ENCODE peak calls at places on chromosomes 6 and 20, in seven cellular contexts. One of them, this sample, is unnamed.

GRCh38 chr20:53643031-53643832 is 49.6 kb upstream of the ZNF217 start:
- DNase-seq in stimulated activated CD4-positive, alpha-beta T cell treated with anti-CD3 and anti-CD28 coated beads, Interleukin-12 subunit alpha, Interleukin-12 subunit beta, amount 100 ng/mL, for 4 hours: peak; percentile 51
- DNase-seq in NCI-H1930: no peak
- DNase-seq in KG1: no peak
- DNase-seq in astrocyte of the cerebellum: no peak
- DNase-seq in left colon: peak; percentile 75
- DNase-seq in stimulated activated naive CD8-positive, alpha-beta T cell treated with anti-CD3 and anti-CD28 coated beads, Interleukin-15, Interleukin-2, amounts not matched to agents 100 U/mL and 50 U/mL, for 24 hours: peak; percentile 58
- DNase-seq in this sample: peak; percentile 34

GRCh38 chr6:26022166-26022510 is 59.5 kb downstream of the TRIM38 start:
- DNase-seq in NCI-H1930: peak; percentile 44
- DNase-seq in left colon: peak; percentile 68
- DNase-seq in stimulated activated naive CD8-positive, alpha-beta T cell treated with anti-CD3 and anti-CD28 coated beads, Interleukin-15, Interleukin-2, amounts not matched to agents 100 U/mL and 50 U/mL, for 24 hours: peak; percentile 51
- DNase-seq in KG1: no peak
- DNase-seq in astrocyte of the cerebellum: no peak
- DNase-seq in stimulated activated CD4-positive, alpha-beta T cell treated with anti-CD3 and anti-CD28 coated beads, Interleukin-12 subunit alpha, Interleukin-12 subunit beta, amount 100 ng/mL, for 4 hours: no peak
- DNase-seq in this sample: peak; percentile 50

GRCh38 chr20:47669927-47670890 is 115.1 kb downstream of the SULF2 start:
- DNase-seq in left colon: no peak
- DNase-seq in NCI-H1930: no peak
- DNase-seq in KG1: no peak
- DNase-seq in astrocyte of the cerebellum: no peak
- DNase-seq in stimulated activated CD4-positive, alpha-beta T cell treated with anti-CD3 and anti-CD28 coated beads, Interleukin-12 subunit alpha, Interleukin-12 subunit beta, amount 100 ng/mL, for 4 hours: no peak
- DNase-seq in stimulated activated naive CD8-positive, alpha-beta T cell treated with anti-CD3 and anti-CD28 coated beads, Interleukin-15, Interleukin-2, amounts not matched to agents 100 U/mL and 50 U/mL, for 24 hours: no peak
- DNase-seq in this sample: no peak

GRCh38 chr6:142612956-142613355 is 311.1 kb downstream of the ADGRG6 start:
- DNase-seq in astrocyte of the cerebellum: no peak
- DNase-seq in KG1: no peak
- DNase-seq in left colon: no peak
- DNase-seq in NCI-H1930: no peak
- DNase-seq in stimulated activated naive CD8-positive, alpha-beta T cell treated with anti-CD3 and anti-CD28 coated beads, Interleukin-15, Interleukin-2, amounts not matched to agents 100 U/mL and 50 U/mL, for 24 hours: no peak
- DNase-seq in stimulated activated CD4-positive, alpha-beta T cell treated with anti-CD3 and anti-CD28 coated beads, Interleukin-12 subunit alpha, Interleukin-12 subunit beta, amount 100 ng/mL, for 4 hours: no peak
- DNase-seq in this sample: no peak

GRCh38 chr6:36118550-36119107 is 11.7 kb upstream of the MAPK13 start:
- DNase-seq in left colon: peak; percentile 57
- DNase-seq in stimulated activated CD4-positive, alpha-beta T cell treated with anti-CD3 and anti-CD28 coated beads, Interleukin-12 subunit alpha, Interleukin-12 subunit beta, amount 100 ng/mL, for 4 hours: no peak
- DNase-seq in NCI-H1930: no peak
- DNase-seq in astrocyte of the cerebellum: no peak
- DNase-seq in KG1: no peak
- DNase-seq in stimulated activated naive CD8-positive, alpha-beta T cell treated with anti-CD3 and anti-CD28 coated beads, Interleukin-15, Interleukin-2, amounts not matched to agents 100 U/mL and 50 U/mL, for 24 hours: peak; percentile 68
- DNase-seq in this sample: no peak

GRCh38 chr6:32852844-32853540 is 512 bp downstream of the TAP1 start:
- DNase-seq in stimulated activated naive CD8-positive, alpha-beta T cell treated with anti-CD3 and anti-CD28 coated beads, Interleukin-15, Interleukin-2, amounts not matched to agents 100 U/mL and 50 U/mL, for 24 hours: peak; percentile 68
- DNase-seq in NCI-H1930: no peak
- DNase-seq in astrocyte of the cerebellum: no peak
- DNase-seq in KG1: peak; percentile 58
- DNase-seq in stimulated activated CD4-positive, alpha-beta T cell treated with anti-CD3 and anti-CD28 coated beads, Interleukin-12 subunit alpha, Interleukin-12 subunit beta, amount 100 ng/mL, for 4 hours: peak; percentile 54
- DNase-seq in left colon: peak; percentile 49
- DNase-seq in this sample: peak; percentile 53

GRCh38 chr6:87154641-87155271 is 609 bp upstream of the ZNF292 start:
- DNase-seq in stimulated activated naive CD8-positive, alpha-beta T cell treated with anti-CD3 and anti-CD28 coated beads, Interleukin-15, Interleukin-2, amounts not matched to agents 100 U/mL and 50 U/mL, for 24 hours: no peak
- DNase-seq in KG1: peak; percentile 94
- DNase-seq in left colon: no peak
- DNase-seq in stimulated activated CD4-positive, alpha-beta T cell treated with anti-CD3 and anti-CD28 coated beads, Interleukin-12 subunit alpha, Interleukin-12 subunit beta, amount 100 ng/mL, for 4 hours: no peak
- DNase-seq in astrocyte of the cerebellum: peak; percentile 28
- DNase-seq in NCI-H1930: no peak
- DNase-seq in this sample: no peak

GRCh38 chr6:116799945-116800344 is 28.9 kb downstream of the GPRC6A start:
- DNase-seq in NCI-H1930: no peak
- DNase-seq in astrocyte of the cerebellum: no peak
- DNase-seq in KG1: no peak
- DNase-seq in left colon: no peak
- DNase-seq in stimulated activated CD4-positive, alpha-beta T cell treated with anti-CD3 and anti-CD28 coated beads, Interleukin-12 subunit alpha, Interleukin-12 subunit beta, amount 100 ng/mL, for 4 hours: no peak
- DNase-seq in stimulated activated naive CD8-positive, alpha-beta T cell treated with anti-CD3 and anti-CD28 coated beads, Interleukin-15, Interleukin-2, amounts not matched to agents 100 U/mL and 50 U/mL, for 24 hours: no peak
- DNase-seq in this sample: no peak

GRCh38 chr6:23478324-23478723 is 647.7 kb upstream of the NRSN1 start:
- DNase-seq in stimulated activated naive CD8-positive, alpha-beta T cell treated with anti-CD3 and anti-CD28 coated beads, Interleukin-15, Interleukin-2, amounts not matched to agents 100 U/mL and 50 U/mL, for 24 hours: no peak
- DNase-seq in NCI-H1930: no peak
- DNase-seq in stimulated activated CD4-positive, alpha-beta T cell treated with anti-CD3 and anti-CD28 coated beads, Interleukin-12 subunit alpha, Interleukin-12 subunit beta, amount 100 ng/mL, for 4 hours: no peak
- DNase-seq in astrocyte of the cerebellum: no peak
- DNase-seq in left colon: no peak
- DNase-seq in KG1: no peak
- DNase-seq in this sample: no peak

GRCh38 chr6:148885154-148885870 is 138.5 kb downstream of the UST start:
- DNase-seq in NCI-H1930: no peak
- DNase-seq in astrocyte of the cerebellum: peak; percentile 51
- DNase-seq in KG1: no peak
- DNase-seq in left colon: no peak
- DNase-seq in stimulated activated CD4-positive, alpha-beta T cell treated with anti-CD3 and anti-CD28 coated beads, Interleukin-12 subunit alpha, Interleukin-12 subunit beta, amount 100 ng/mL, for 4 hours: no peak
- DNase-seq in stimulated activated naive CD8-positive, alpha-beta T cell treated with anti-CD3 and anti-CD28 coated beads, Interleukin-15, Interleukin-2, amounts not matched to agents 100 U/mL and 50 U/mL, for 24 hours: no peak
- DNase-seq in this sample: no peak

GRCh38 chr6:37630281-37630799 is 67.3 kb downstream of the MDGA1 start:
- DNase-seq in KG1: no peak
- DNase-seq in stimulated activated CD4-positive, alpha-beta T cell treated with anti-CD3 and anti-CD28 coated beads, Interleukin-12 subunit alpha, Interleukin-12 subunit beta, amount 100 ng/mL, for 4 hours: no peak
- DNase-seq in stimulated activated naive CD8-positive, alpha-beta T cell treated with anti-CD3 and anti-CD28 coated beads, Interleukin-15, Interleukin-2, amounts not matched to agents 100 U/mL and 50 U/mL, for 24 hours: no peak
- DNase-seq in left colon: no peak
- DNase-seq in NCI-H1930: no peak
- DNase-seq in astrocyte of the cerebellum: peak; percentile 92
- DNase-seq in this sample: no peak

GRCh38 chr6:127026247-127026646 is 92.2 kb upstream of the RSPO3 start:
- DNase-seq in NCI-H1930: no peak
- DNase-seq in astrocyte of the cerebellum: no peak
- DNase-seq in left colon: no peak
- DNase-seq in stimulated activated naive CD8-positive, alpha-beta T cell treated with anti-CD3 and anti-CD28 coated beads, Interleukin-15, Interleukin-2, amounts not matched to agents 100 U/mL and 50 U/mL, for 24 hours: no peak
- DNase-seq in stimulated activated CD4-positive, alpha-beta T cell treated with anti-CD3 and anti-CD28 coated beads, Interleukin-12 subunit alpha, Interleukin-12 subunit beta, amount 100 ng/mL, for 4 hours: no peak
- DNase-seq in KG1: no peak
- DNase-seq in this sample: no peak

GRCh38 chr6:80249897-80250296 is 143.4 kb downstream of the BCKDHB start:
- DNase-seq in astrocyte of the cerebellum: no peak
- DNase-seq in KG1: no peak
- DNase-seq in stimulated activated naive CD8-positive, alpha-beta T cell treated with anti-CD3 and anti-CD28 coated beads, Interleukin-15, Interleukin-2, amounts not matched to agents 100 U/mL and 50 U/mL, for 24 hours: no peak
- DNase-seq in NCI-H1930: no peak
- DNase-seq in stimulated activated CD4-positive, alpha-beta T cell treated with anti-CD3 and anti-CD28 coated beads, Interleukin-12 subunit alpha, Interleukin-12 subunit beta, amount 100 ng/mL, for 4 hours: no peak
- DNase-seq in left colon: no peak
- DNase-seq in this sample: no peak

GRCh38 chr20:31706607-31707257 is 15.9 kb downstream of the BCL2L1 start:
- DNase-seq in NCI-H1930: no peak
- DNase-seq in KG1: no peak
- DNase-seq in astrocyte of the cerebellum: no peak
- DNase-seq in stimulated activated CD4-positive, alpha-beta T cell treated with anti-CD3 and anti-CD28 coated beads, Interleukin-12 subunit alpha, Interleukin-12 subunit beta, amount 100 ng/mL, for 4 hours: no peak
- DNase-seq in stimulated activated naive CD8-positive, alpha-beta T cell treated with anti-CD3 and anti-CD28 coated beads, Interleukin-15, Interleukin-2, amounts not matched to agents 100 U/mL and 50 U/mL, for 24 hours: no peak
- DNase-seq in left colon: no peak
- DNase-seq in this sample: no peak

GRCh38 chr6:42914546-42914945 is 1.3 kb upstream of the PTCRA start:
- DNase-seq in KG1: no peak
- DNase-seq in NCI-H1930: no peak
- DNase-seq in left colon: no peak
- DNase-seq in stimulated activated CD4-positive, alpha-beta T cell treated with anti-CD3 and anti-CD28 coated beads, Interleukin-12 subunit alpha, Interleukin-12 subunit beta, amount 100 ng/mL, for 4 hours: no peak
- DNase-seq in stimulated activated naive CD8-positive, alpha-beta T cell treated with anti-CD3 and anti-CD28 coated beads, Interleukin-15, Interleukin-2, amounts not matched to agents 100 U/mL and 50 U/mL, for 24 hours: no peak
- DNase-seq in astrocyte of the cerebellum: no peak
- DNase-seq in this sample: no peak

GRCh38 chr6:166952567-166953464 is 3.5 kb downstream of the RNASET2 start:
- DNase-seq in NCI-H1930: no peak
- DNase-seq in stimulated activated CD4-positive, alpha-beta T cell treated with anti-CD3 and anti-CD28 coated beads, Interleukin-12 subunit alpha, Interleukin-12 subunit beta, amount 100 ng/mL, for 4 hours: no peak
- DNase-seq in KG1: no peak
- DNase-seq in astrocyte of the cerebellum: no peak
- DNase-seq in left colon: no peak
- DNase-seq in stimulated activated naive CD8-positive, alpha-beta T cell treated with anti-CD3 and anti-CD28 coated beads, Interleukin-15, Interleukin-2, amounts not matched to agents 100 U/mL and 50 U/mL, for 24 hours: peak; percentile 18
- DNase-seq in this sample: no peak

GRCh38 chr6:113858605-113859348 is 1.6 kb downstream of the MARCKS start:
- DNase-seq in stimulated activated naive CD8-positive, alpha-beta T cell treated with anti-CD3 and anti-CD28 coated beads, Interleukin-15, Interleukin-2, amounts not matched to agents 100 U/mL and 50 U/mL, for 24 hours: peak; percentile 92
- DNase-seq in left colon: peak; percentile 93
- DNase-seq in NCI-H1930: peak; percentile 71
- DNase-seq in stimulated activated CD4-positive, alpha-beta T cell treated with anti-CD3 and anti-CD28 coated beads, Interleukin-12 subunit alpha, Interleukin-12 subunit beta, amount 100 ng/mL, for 4 hours: peak; percentile 74
- DNase-seq in astrocyte of the cerebellum: peak; percentile 86
- DNase-seq in KG1: peak; percentile 81
- DNase-seq in this sample: peak; percentile 92

GRCh38 chr6:47655719-47656595 is 42.4 kb upstream of the ADGRF4 start:
- DNase-seq in astrocyte of the cerebellum: no peak
- DNase-seq in left colon: peak; percentile 58
- DNase-seq in NCI-H1930: no peak
- DNase-seq in stimulated activated CD4-positive, alpha-beta T cell treated with anti-CD3 and anti-CD28 coated beads, Interleukin-12 subunit alpha, Interleukin-12 subunit beta, amount 100 ng/mL, for 4 hours: no peak
- DNase-seq in KG1: no peak
- DNase-seq in stimulated activated naive CD8-positive, alpha-beta T cell treated with anti-CD3 and anti-CD28 coated beads, Interleukin-15, Interleukin-2, amounts not matched to agents 100 U/mL and 50 U/mL, for 24 hours: peak; percentile 16
- DNase-seq in this sample: no peak

GRCh38 chr6:158026054-158026900 is 44.6 kb downstream of the SYNJ2 start:
- DNase-seq in KG1: peak; percentile 95
- DNase-seq in stimulated activated naive CD8-positive, alpha-beta T cell treated with anti-CD3 and anti-CD28 coated beads, Interleukin-15, Interleukin-2, amounts not matched to agents 100 U/mL and 50 U/mL, for 24 hours: peak; percentile 82
- DNase-seq in left colon: peak; percentile 85
- DNase-seq in astrocyte of the cerebellum: peak; percentile 97
- DNase-seq in stimulated activated CD4-positive, alpha-beta T cell treated with anti-CD3 and anti-CD28 coated beads, Interleukin-12 subunit alpha, Interleukin-12 subunit beta, amount 100 ng/mL, for 4 hours: peak; percentile 71
- DNase-seq in NCI-H1930: no peak
- DNase-seq in this sample: no peak

GRCh38 chr20:42567409-42567808 is 622.3 kb downstream of the PTPRT start:
- DNase-seq in KG1: no peak
- DNase-seq in stimulated activated naive CD8-positive, alpha-beta T cell treated with anti-CD3 and anti-CD28 coated beads, Interleukin-15, Interleukin-2, amounts not matched to agents 100 U/mL and 50 U/mL, for 24 hours: no peak
- DNase-seq in NCI-H1930: no peak
- DNase-seq in stimulated activated CD4-positive, alpha-beta T cell treated with anti-CD3 and anti-CD28 coated beads, Interleukin-12 subunit alpha, Interleukin-12 subunit beta, amount 100 ng/mL, for 4 hours: no peak
- DNase-seq in astrocyte of the cerebellum: no peak
- DNase-seq in left colon: no peak
- DNase-seq in this sample: no peak

This sample was measured in prostate gland.